ENCODE peak calls at places on chromosomes 13 and 19, in ten cellular contexts. L is naive thymus-derived CD8-positive, alpha-beta T cell; M is cardiac fibroblast; U is dorsolateral prefrontal cortex; J is stimulated activated CD8-positive, alpha-beta memory T cell treated with anti-CD3 and anti-CD28 coated beads, Interleukin-4, amount 100 ng/mL, for 1 hour; T is CD8-positive, alpha-beta memory T cell; E is neuronal stem cell; G is AG04450; S is left kidney; I is HS-5. B is an unnamed sample.

GRCh38 chr13:22926176-22927007 is 254.4 kb upstream of the SGCG start:
- DNase-seq in L (no peak), M (peak), U (no peak), J (no peak), T (no peak), E (no peak), G (no peak), S (peak), I (no peak), B (no peak)

GRCh38 chr13:114106991-114107685 is 25.3 kb downstream of the RASA3 start:
- DNase-seq in L (no peak), M (no peak), U (no peak), J (no peak), T (peak), E (no peak), G (no peak), S (no peak), I (no peak), B (no peak)

GRCh38 chr19:57558525-57558924 is 1.1 kb downstream of the ZNF550 start:
- DNase-seq in L (no peak), M (peak), U (no peak), J (no peak), T (no peak), E (no peak), G (no peak), S (peak), I (no peak), B (no peak)

GRCh38 chr19:43726736-43727592 is 11.1 kb downstream of the IRGC start:
- DNase-seq in L (no peak), M (peak), U (no peak), J (no peak), T (no peak), E (no peak), G (no peak), S (no peak), I (no peak), B (no peak)

GRCh38 chr13:60765700-60766411 is 368.8 kb downstream of the TDRD3 start:
- DNase-seq in L (no peak), M (peak), U (no peak), J (no peak), T (no peak), E (no peak), G (no peak), S (peak), I (no peak), B (no peak)

GRCh38 chr13:27534108-27534975 is 84.0 kb upstream of the MTIF3 start:
- DNase-seq in L (no peak), M (no peak), U (no peak), J (no peak), T (no peak), E (no peak), G (no peak), S (no peak), I (no peak), B (no peak)

GRCh38 chr13:52010890-52011689 is at the start of gene ATP7B:
- DNase-seq in L (peak), M (no peak), U (no peak), J (no peak), T (no peak), E (peak), G (no peak), S (peak), I (no peak), B (peak)

GRCh38 chr13:30020726-30021312 is 170.4 kb upstream of the UBL3 start:
- DNase-seq in L (no peak), M (no peak), U (no peak), J (no peak), T (no peak), E (no peak), G (no peak), S (no peak), I (no peak), B (no peak)

GRCh38 chr13:110471156-110471832 is 90.2 kb downstream of the RAB20 start:
- DNase-seq in L (no peak), M (no peak), U (no peak), J (no peak), T (no peak), E (no peak), G (no peak), S (no peak), I (no peak), B (no peak)